ENCODE peak calls at places on chromosomes 7 and 10, in seven cellular contexts. G is Peyer's patch, V is uterus, E is endothelial cell of umbilical vein, M is heart left ventricle, A is HepG2, N is spleen. O is an unnamed sample.

GRCh38 chr7:138345567-138345966 is 114.5 kb upstream of the TRIM24 start:
- DNase-seq in M (no peak), G (no peak), A (no peak), N (no peak), E (no peak), V (no peak), O (no peak)

GRCh38 chr7:133313575-133313974 is 60.7 kb downstream of the EXOC4 start:
- DNase-seq in N (no peak), V (no peak), M (no peak), A (no peak), G (no peak), E (no peak), O (no peak)

GRCh38 chr7:94115316-94115715 is 111.2 kb upstream of the BET1 start:
- DNase-seq in V (no peak), M (no peak), A (no peak), E (no peak), G (no peak), N (no peak), O (no peak)

GRCh38 chr10:133031541-133032125 is 56.1 kb upstream of the ADGRA1 start:
- DNase-seq in N (no peak), V (no peak), E (no peak), A (no peak), M (no peak), G (no peak), O (no peak)

GRCh38 chr10:4947635-4948596 is 15.3 kb upstream of the AKR1C1 start:
- DNase-seq in M (peak; percentile 43), N (no peak), A (peak; percentile 100), G (no peak), E (peak; percentile 45), V (peak; percentile 46), O (peak; percentile 34)

GRCh38 chr7:885261-885892 is 9.0 kb downstream of the GET4 start:
- DNase-seq in A (no peak), M (no peak), E (no peak), V (no peak), N (peak; percentile 74), G (no peak), O (peak; percentile 53)

GRCh38 chr7:140316165-140316661 is 82.1 kb downstream of the SLC37A3 start:
- DNase-seq in V (peak; percentile 80), A (no peak), N (no peak), E (peak; percentile 27), G (peak; percentile 67), M (peak; percentile 46), O (peak; percentile 84)

GRCh38 chr7:39650676-39651075 is 27.3 kb downstream of the RALA start:
- DNase-seq in V (peak; percentile 30), E (peak; percentile 26), N (no peak), G (no peak), M (no peak), A (no peak), O (no peak)

GRCh38 chr7:28808786-28809533 is 149.2 kb downstream of the TRIL start:
- DNase-seq in A (no peak), G (no peak), V (no peak), M (no peak), N (peak; percentile 81), E (no peak), O (peak; percentile 26)

GRCh38 chr7:40232242-40232929 is 97.6 kb downstream of the SUGCT start:
- DNase-seq in N (no peak), V (peak; percentile 30), A (peak; percentile 43), G (no peak), M (no peak), E (peak; percentile 79), O (peak; percentile 55)

GRCh38 chr7:148334441-148334956 is 256.1 kb upstream of the C7orf33 start:
- DNase-seq in N (no peak), M (no peak), E (no peak), V (no peak), G (no peak), A (no peak), O (no peak)

GRCh38 chr10:6247041-6247712 is 44.4 kb downstream of the PFKFB3 start:
- DNase-seq in N (no peak), A (no peak), E (peak; percentile 21), V (no peak), M (peak; percentile 36), G (no peak), O (no peak)

GRCh38 chr7:3043544-3044395 is at the start of gene CARD11:
- DNase-seq in V (no peak), A (no peak), M (no peak), E (peak; percentile 21), N (peak; percentile 89), G (no peak), O (no peak)

GRCh38 chr10:14660872-14661271 is 113.8 kb downstream of the FAM107B start:
- DNase-seq in V (no peak), A (no peak), E (no peak), G (no peak), M (no peak), N (no peak), O (no peak)

GRCh38 chr7:22841954-22842353 is 19.3 kb upstream of the TOMM7 start:
- DNase-seq in M (no peak), E (no peak), G (no peak), V (no peak), N (no peak), A (no peak), O (no peak)
- TF ChIP-seq POLR2A in M (no peak), E (no peak), G (no peak), V (no peak), N (no peak), A (no peak), O (no peak)

GRCh38 chr7:75987026-75987804 is 7.2 kb downstream of the TMEM120A start:
- DNase-seq in V (no peak), G (no peak), M (no peak), E (no peak), N (peak; percentile 70), A (no peak), O (peak; percentile 67)
- H3K36me3 ChIP-seq in V (no peaks in the 10 kb centered on the region), G (peaks cover 3% of the 10 kb centered on the region), M (peaks cover 64% of the 10 kb centered on the region), E (peaks cover 50% of the 10 kb centered on the region), N (peaks cover 5% of the 10 kb centered on the region), A (peaks cover 33% of the 10 kb centered on the region), O (no peaks in the 10 kb centered on the region)

GRCh38 chr7:145168879-145169278 is 333.0 kb upstream of the TPK1 start:
- DNase-seq in E (no peak), A (no peak), N (no peak), V (no peak), G (no peak), M (no peak), O (no peak)

GRCh38 chr7:145169908-145170307 is 334.1 kb upstream of the TPK1 start:
- DNase-seq in V (no peak), E (no peak), G (no peak), M (no peak), A (no peak), N (no peak), O (no peak)

DNA sequence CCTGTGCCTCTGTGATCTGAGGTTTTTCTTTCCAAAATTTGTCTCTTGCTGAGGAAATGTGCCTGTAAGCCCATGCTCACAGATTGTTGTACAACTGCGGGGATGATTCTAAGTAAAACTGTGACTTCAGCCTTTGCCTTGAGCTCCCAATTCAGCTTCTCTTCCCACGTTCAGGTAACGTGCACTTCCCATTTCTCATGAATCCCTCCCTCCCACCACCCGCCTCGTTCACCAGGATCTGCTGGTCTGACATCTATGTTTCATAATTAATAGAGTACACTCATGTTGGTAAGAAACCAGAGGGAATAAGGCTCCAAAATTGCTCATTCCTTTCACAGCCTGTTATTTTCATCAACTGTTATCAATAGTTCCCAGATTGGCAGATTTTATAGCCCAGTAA is 332.6 kb upstream of the TPK1 start:
- DNase-seq in V (no peak), A (no peak), G (no peak), M (no peak), E (no peak), N (no peak), O (no peak)
- TF ChIP-seq POLR2A in V (no peak), A (no peak), G (no peak), M (no peak), E (no peak), N (no peak), O (no peak)

DNA sequence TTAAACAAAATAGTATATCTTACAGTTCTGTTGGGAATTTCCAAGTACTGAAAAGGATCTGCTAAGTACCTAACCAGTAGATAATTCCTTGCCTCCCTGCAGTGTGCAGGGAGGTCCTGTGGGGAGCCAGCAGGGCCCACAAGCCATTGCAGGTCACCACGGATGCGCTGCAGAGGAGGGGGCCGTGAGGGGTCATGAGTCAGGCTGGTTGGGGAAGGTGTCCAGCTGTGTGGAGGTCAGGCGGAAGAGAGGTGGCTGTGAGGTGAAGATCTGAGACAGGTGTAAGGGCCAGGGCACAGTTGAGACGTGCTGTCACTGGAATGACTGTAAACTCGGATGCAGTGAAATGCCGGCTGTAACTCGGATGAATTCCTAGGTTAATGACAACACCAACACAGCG is 80.6 kb downstream of the TRRAP start:
- DNase-seq in E (no peak), M (no peak), G (no peak), N (no peak), V (no peak), A (no peak), O (no peak)
- H3K36me3 ChIP-seq in E (peaks cover 58% of the 10 kb centered on the region), M (peaks cover 100% of the 10 kb centered on the region), G (peaks cover 5% of the 10 kb centered on the region), N (peaks cover 11% of the 10 kb centered on the region), V (no peaks in the 10 kb centered on the region), A (peaks cover 44% of the 10 kb centered on the region), O (peaks cover 98% of the 10 kb centered on the region)

O was measured in adrenal gland.